ENCODE peak calls at places on chromosomes 4 and X, in eight cellular contexts. S is CD4-positive, alpha-beta memory T cell; E is A549; I is CD8-positive, alpha-beta memory T cell; O is gastrocnemius medialis; Q is Peyer's patch; W is right lobe of liver; X is mammary epithelial cell. M is an unnamed sample. For H3K9me3, the result is how much of the 10 kb centered on the place peaks cover.

GRCh38 chr4:5925419-5926187 is 32.7 kb upstream of the CRMP1 start:
- DNase-seq in S (no peak), E (no peak), I (no peak), O (no peak), Q (no peak), W (no peak), X (no peak), M (no peak)

GRCh38 chrX:139691843-139692505 is 16.0 kb downstream of the MCF2 start:
- DNase-seq in S (no peak), E (peak), I (no peak), O (no peak), Q (no peak), W (no peak), X (no peak), M (no peak)

GRCh38 chrX:44055638-44056037 is 82.4 kb upstream of the NDP start:
- DNase-seq in S (no peak), E (no peak), I (no peak), O (no peak), Q (no peak), W (no peak), X (no peak), M (no peak)

GRCh38 chr4:77203380-77204197 is 46.6 kb downstream of the CCNG2 start:
- DNase-seq in S (peak), E (peak), I (peak), O (peak), Q (no peak), W (no peak), X (peak), M (no peak)

GRCh38 chr4:188976644-188977115 is 837.4 kb downstream of the TRIML1 start:
- DNase-seq in S (no peak), E (peak), I (no peak), O (no peak), Q (no peak), W (no peak), X (peak), M (no peak)

GRCh38 chr4:76738081-76738931 is 159.6 kb downstream of the SOWAHB start:
- DNase-seq in S (no peak), E (no peak), I (no peak), O (no peak), Q (no peak), W (no peak), X (no peak), M (no peak)

GRCh38 chr4:10074076-10074766 is 42.4 kb downstream of the WDR1 start:
- DNase-seq in S (no peak), E (no peak), I (no peak), O (no peak), Q (no peak), W (peak), X (no peak), M (no peak)

GRCh38 chr4:113673450-113673849 is 88.1 kb downstream of the CAMK2D start:
- DNase-seq in S (no peak), E (no peak), I (no peak), O (no peak), Q (no peak), W (no peak), X (peak), M (no peak)

GRCh38 chr4:76733380-76733779 is 164.6 kb downstream of the SOWAHB start:
- DNase-seq in S (no peak), E (peak), I (no peak), O (no peak), Q (peak), W (no peak), X (peak), M (no peak)

GRCh38 chr4:7786040-7786439 is 153.6 kb downstream of the AFAP1 start:
- DNase-seq in S (no peak), E (no peak), I (no peak), O (no peak), Q (no peak), W (peak), X (no peak), M (no peak)

DNA sequence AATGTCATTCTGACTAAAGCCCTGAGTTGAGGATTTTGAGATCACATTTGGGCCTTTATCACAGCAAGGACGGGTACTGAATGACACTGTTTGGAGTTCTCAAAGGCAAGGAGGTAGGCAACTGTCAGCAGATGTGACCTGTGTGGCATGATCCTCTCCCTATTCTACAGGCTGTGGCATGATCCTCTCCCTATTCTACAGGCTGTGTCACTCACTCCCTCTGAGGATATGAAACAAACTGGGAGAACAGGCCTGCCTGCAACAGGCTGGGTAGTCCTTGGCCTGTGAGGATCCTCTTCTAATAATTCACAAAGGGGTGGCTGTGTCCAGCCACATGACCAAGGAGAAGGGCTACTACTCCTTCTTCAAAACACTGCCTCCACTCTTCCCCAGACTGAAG is 14.9 kb upstream of the TCEANC start:
- DNase-seq in S (no peak), E (no peak), I (no peak), O (no peak), Q (no peak), W (no peak), X (no peak), M (no peak)
- H3K9me3 ChIP-seq in S (under half), E (under half), I (under half), O (under half), Q (under half), W (under half), X (under half), M (under half)

GRCh38 chrX:155867821-155868220 is 13.3 kb upstream of the VAMP7 start:
- DNase-seq in S (no peak), E (no peak), I (no peak), O (no peak), Q (no peak), W (no peak), X (no peak), M (no peak)
- H3K9me3 ChIP-seq in S (under half), E (under half), I (under half), O (under half), Q (under half), W (under half), X (under half), M (under half)

GRCh38 chr4:143477487-143477886 is 36.0 kb upstream of the SMARCA5 start:
- DNase-seq in S (no peak), E (no peak), I (no peak), O (no peak), Q (no peak), W (no peak), X (no peak), M (no peak)

GRCh38 chr4:143473334-143474126 is 40.0 kb upstream of the SMARCA5 start:
- DNase-seq in S (no peak), E (no peak), I (no peak), O (no peak), Q (no peak), W (peak), X (no peak), M (no peak)
- H3K9me3 ChIP-seq in S (under half), E (under half), I (under half), O (under half), Q (under half), W (under half), X (under half), M (under half)

GRCh38 chr4:33714971-33715370 is 2529.3 kb downstream of the ARAP2 start:
- DNase-seq in S (no peak), E (no peak), I (no peak), O (no peak), Q (no peak), W (no peak), X (no peak), M (no peak)

GRCh38 chr4:33709247-33709646 is 2535.1 kb downstream of the ARAP2 start:
- DNase-seq in S (no peak), E (no peak), I (no peak), O (no peak), Q (no peak), W (no peak), X (peak), M (no peak)
- H3K9me3 ChIP-seq in S (under half), E (under half), I (under half), O (under half), Q (under half), W (under half), X (under half), M (under half)

GRCh38 chr4:121679267-121679666 is 17.5 kb downstream of the ANXA5 start:
- DNase-seq in S (no peak), E (no peak), I (no peak), O (no peak), Q (no peak), W (no peak), X (no peak), M (no peak)

GRCh38 chr4:121676388-121677075 is 20.2 kb downstream of the ANXA5 start:
- DNase-seq in S (no peak), E (no peak), I (no peak), O (no peak), Q (no peak), W (no peak), X (no peak), M (no peak)

GRCh38 chr4:121684016-121684415 is 12.8 kb downstream of the ANXA5 start:
- DNase-seq in S (no peak), E (no peak), I (no peak), O (no peak), Q (no peak), W (no peak), X (no peak), M (no peak)

GRCh38 chr4:121677524-121677923 is 19.3 kb downstream of the ANXA5 start:
- DNase-seq in S (no peak), E (no peak), I (no peak), O (no peak), Q (no peak), W (no peak), X (no peak), M (no peak)

GRCh38 chr4:121680571-121680970 is 16.2 kb downstream of the ANXA5 start:
- DNase-seq in S (no peak), E (no peak), I (no peak), O (no peak), Q (no peak), W (no peak), X (no peak), M (no peak)
- H3K9me3 ChIP-seq in S (under half), E (under half), I (under half), O (under half), Q (under half), W (under half), X (under half), M (under half)

GRCh38 chrX:144253356-144253755 is 369.5 kb downstream of the UBE2NL start:
- DNase-seq in S (no peak), E (no peak), I (no peak), O (no peak), Q (no peak), W (no peak), X (no peak), M (no peak)
- H3K9me3 ChIP-seq in S (under half), E (under half), I (under half), O (under half), Q (under half), W (under half), X (under half), M (under half)